ENCODE peak calls at places on chromosome 10, in seven cellular contexts. One of them, this sample, is unnamed.

GRCh38 chr10:31749981-31750850 is 178.4 kb downstream of the ARHGAP12 start:
- DNase-seq in small intestine: peak; percentile 16
- DNase-seq in CD4-positive, alpha-beta T cell: no peak
- DNase-seq in transverse colon: peak; percentile 32
- DNase-seq in neural progenitor cell: peak; percentile 22
- DNase-seq in cardiac muscle cell: peak; percentile 24
- DNase-seq in heart right ventricle: peak; percentile 56
- DNase-seq in this sample: peak; percentile 58

GRCh38 chr10:61606971-61607907 is 55.5 kb upstream of the CABCOCO1 start:
- DNase-seq in small intestine: peak; percentile 34
- DNase-seq in neural progenitor cell: no peak
- DNase-seq in CD4-positive, alpha-beta T cell: no peak
- DNase-seq in heart right ventricle: no peak
- DNase-seq in transverse colon: no peak
- DNase-seq in cardiac muscle cell: peak; percentile 14
- DNase-seq in this sample: no peak

GRCh38 chr10:4501306-4501705 is 324.7 kb upstream of the AKR1E2 start:
- DNase-seq in heart right ventricle: no peak
- DNase-seq in transverse colon: no peak
- DNase-seq in neural progenitor cell: no peak
- DNase-seq in CD4-positive, alpha-beta T cell: no peak
- DNase-seq in cardiac muscle cell: no peak
- DNase-seq in small intestine: peak; percentile 10
- DNase-seq in this sample: no peak

GRCh38 chr10:63466168-63466935 is 575 bp upstream of the JMJD1C start:
- DNase-seq in cardiac muscle cell: peak; percentile 72
- DNase-seq in small intestine: peak; percentile 64
- DNase-seq in heart right ventricle: peak; percentile 51
- DNase-seq in transverse colon: peak; percentile 64
- DNase-seq in CD4-positive, alpha-beta T cell: peak; percentile 6
- DNase-seq in neural progenitor cell: peak; percentile 79
- DNase-seq in this sample: peak; percentile 46

GRCh38 chr10:113148899-113149298 is 198.9 kb downstream of the TCF7L2 start:
- DNase-seq in cardiac muscle cell: no peak
- DNase-seq in small intestine: no peak
- DNase-seq in CD4-positive, alpha-beta T cell: no peak
- DNase-seq in transverse colon: no peak
- DNase-seq in neural progenitor cell: no peak
- DNase-seq in heart right ventricle: no peak
- DNase-seq in this sample: no peak

GRCh38 chr10:133260895-133261725 is 15.6 kb downstream of the ADAM8 start:
- DNase-seq in heart right ventricle: peak; percentile 41
- DNase-seq in cardiac muscle cell: peak; percentile 49
- DNase-seq in transverse colon: peak; percentile 71
- DNase-seq in small intestine: peak; percentile 55
- DNase-seq in CD4-positive, alpha-beta T cell: peak; percentile 36
- DNase-seq in neural progenitor cell: peak; percentile 68
- DNase-seq in this sample: peak; percentile 62

GRCh38 chr10:84783386-84783785 is 455.0 kb downstream of the CCSER2 start:
- DNase-seq in transverse colon: no peak
- DNase-seq in CD4-positive, alpha-beta T cell: no peak
- DNase-seq in neural progenitor cell: peak; percentile 65
- DNase-seq in cardiac muscle cell: peak; percentile 62
- DNase-seq in heart right ventricle: peak; percentile 15
- DNase-seq in small intestine: peak; percentile 8
- DNase-seq in this sample: no peak

GRCh38 chr10:103456074-103456660 is 2.5 kb downstream of the CALHM1 start:
- DNase-seq in cardiac muscle cell: no peak
- DNase-seq in neural progenitor cell: no peak
- DNase-seq in transverse colon: no peak
- DNase-seq in CD4-positive, alpha-beta T cell: no peak
- DNase-seq in small intestine: no peak
- DNase-seq in heart right ventricle: no peak
- DNase-seq in this sample: no peak

GRCh38 chr10:36096571-36096970 is 454.5 kb upstream of the FZD8 start:
- DNase-seq in transverse colon: no peak
- DNase-seq in neural progenitor cell: no peak
- DNase-seq in cardiac muscle cell: no peak
- DNase-seq in CD4-positive, alpha-beta T cell: no peak
- DNase-seq in heart right ventricle: no peak
- DNase-seq in small intestine: no peak
- DNase-seq in this sample: no peak

GRCh38 chr10:28842321-28842720 is 165.0 kb downstream of the BAMBI start:
- DNase-seq in transverse colon: no peak
- DNase-seq in CD4-positive, alpha-beta T cell: no peak
- DNase-seq in cardiac muscle cell: no peak
- DNase-seq in heart right ventricle: no peak
- DNase-seq in small intestine: no peak
- DNase-seq in neural progenitor cell: no peak
- DNase-seq in this sample: no peak

GRCh38 chr10:63628526-63629362 is 107.5 kb downstream of the REEP3 start:
- DNase-seq in small intestine: peak; percentile 91
- DNase-seq in heart right ventricle: peak; percentile 88
- DNase-seq in cardiac muscle cell: peak; percentile 98
- DNase-seq in neural progenitor cell: peak; percentile 77
- DNase-seq in transverse colon: peak; percentile 68
- DNase-seq in CD4-positive, alpha-beta T cell: no peak
- DNase-seq in this sample: peak; percentile 68

GRCh38 chr10:79405221-79405994 is 40.0 kb downstream of the ZCCHC24 start:
- DNase-seq in small intestine: no peak
- DNase-seq in neural progenitor cell: no peak
- DNase-seq in CD4-positive, alpha-beta T cell: no peak
- DNase-seq in cardiac muscle cell: peak; percentile 80
- DNase-seq in transverse colon: peak; percentile 13
- DNase-seq in heart right ventricle: no peak
- DNase-seq in this sample: no peak

GRCh38 chr10:23354630-23355343 is 10.2 kb upstream of the C10orf67 start:
- DNase-seq in cardiac muscle cell: no peak
- DNase-seq in heart right ventricle: no peak
- DNase-seq in transverse colon: no peak
- DNase-seq in neural progenitor cell: no peak
- DNase-seq in CD4-positive, alpha-beta T cell: no peak
- DNase-seq in small intestine: peak; percentile 80
- DNase-seq in this sample: no peak

GRCh38 chr10:60171436-60172013 is 218.2 kb downstream of the ANK3 start:
- DNase-seq in neural progenitor cell: no peak
- DNase-seq in small intestine: no peak
- DNase-seq in CD4-positive, alpha-beta T cell: no peak
- DNase-seq in cardiac muscle cell: no peak
- DNase-seq in transverse colon: no peak
- DNase-seq in heart right ventricle: no peak
- DNase-seq in this sample: no peak

GRCh38 chr10:66982792-66983481 is 57.1 kb downstream of the LRRTM3 start:
- DNase-seq in cardiac muscle cell: no peak
- DNase-seq in heart right ventricle: no peak
- DNase-seq in CD4-positive, alpha-beta T cell: no peak
- DNase-seq in transverse colon: no peak
- DNase-seq in neural progenitor cell: peak; percentile 40
- DNase-seq in small intestine: no peak
- DNase-seq in this sample: no peak

GRCh38 chr10:124318811-124319210 is 99.9 kb downstream of the OAT start:
- DNase-seq in transverse colon: no peak
- DNase-seq in heart right ventricle: no peak
- DNase-seq in small intestine: no peak
- DNase-seq in neural progenitor cell: no peak
- DNase-seq in cardiac muscle cell: no peak
- DNase-seq in CD4-positive, alpha-beta T cell: no peak
- DNase-seq in this sample: no peak

GRCh38 chr10:86644412-86645110 is 9.8 kb upstream of the OPN4 start:
- DNase-seq in heart right ventricle: no peak
- DNase-seq in transverse colon: no peak
- DNase-seq in small intestine: no peak
- DNase-seq in cardiac muscle cell: no peak
- DNase-seq in neural progenitor cell: no peak
- DNase-seq in CD4-positive, alpha-beta T cell: no peak
- DNase-seq in this sample: no peak

GRCh38 chr10:29703276-29703675 is 68.5 kb upstream of the SVIL start:
- DNase-seq in heart right ventricle: no peak
- DNase-seq in neural progenitor cell: no peak
- DNase-seq in CD4-positive, alpha-beta T cell: no peak
- DNase-seq in cardiac muscle cell: peak; percentile 80
- DNase-seq in small intestine: no peak
- DNase-seq in transverse colon: no peak
- DNase-seq in this sample: no peak

GRCh38 chr10:112896273-112896672 is 53.8 kb upstream of the TCF7L2 start:
- DNase-seq in transverse colon: peak; percentile 32
- DNase-seq in cardiac muscle cell: no peak
- DNase-seq in neural progenitor cell: no peak
- DNase-seq in small intestine: peak; percentile 92
- DNase-seq in heart right ventricle: no peak
- DNase-seq in CD4-positive, alpha-beta T cell: no peak
- DNase-seq in this sample: no peak

GRCh38 chr10:114868801-114869200 is 47.2 kb downstream of the FHIP2A start:
- DNase-seq in CD4-positive, alpha-beta T cell: no peak
- DNase-seq in cardiac muscle cell: no peak
- DNase-seq in transverse colon: no peak
- DNase-seq in heart right ventricle: no peak
- DNase-seq in neural progenitor cell: no peak
- DNase-seq in small intestine: no peak
- DNase-seq in this sample: no peak

GRCh38 chr10:25564351-25564750 is 369.7 kb upstream of the MYO3A start:
- DNase-seq in cardiac muscle cell: no peak
- DNase-seq in small intestine: no peak
- DNase-seq in neural progenitor cell: peak; percentile 6
- DNase-seq in CD4-positive, alpha-beta T cell: no peak
- DNase-seq in transverse colon: no peak
- DNase-seq in heart right ventricle: no peak
- DNase-seq in this sample: no peak

GRCh38 chr10:25562547-25562946 is 371.5 kb upstream of the MYO3A start:
- DNase-seq in small intestine: no peak
- DNase-seq in heart right ventricle: no peak
- DNase-seq in neural progenitor cell: no peak
- DNase-seq in cardiac muscle cell: no peak
- DNase-seq in CD4-positive, alpha-beta T cell: no peak
- DNase-seq in transverse colon: no peak
- DNase-seq in this sample: no peak

GRCh38 chr10:25561761-25562160 is 372.3 kb upstream of the MYO3A start:
- DNase-seq in heart right ventricle: no peak
- DNase-seq in CD4-positive, alpha-beta T cell: no peak
- DNase-seq in small intestine: no peak
- DNase-seq in cardiac muscle cell: no peak
- DNase-seq in neural progenitor cell: no peak
- DNase-seq in transverse colon: no peak
- DNase-seq in this sample: no peak

GRCh38 chr10:25565570-25565969 is 368.5 kb upstream of the MYO3A start:
- DNase-seq in cardiac muscle cell: no peak
- DNase-seq in neural progenitor cell: peak; percentile 71
- DNase-seq in heart right ventricle: no peak
- DNase-seq in transverse colon: no peak
- DNase-seq in small intestine: no peak
- DNase-seq in CD4-positive, alpha-beta T cell: no peak
- DNase-seq in this sample: no peak
- H3K27ac ChIP-seq in cardiac muscle cell: no peak overlapping the region
- H3K27ac ChIP-seq in neural progenitor cell: no peak overlapping the region
- H3K27ac ChIP-seq in heart right ventricle: no peak overlapping the region
- H3K27ac ChIP-seq in transverse colon: no peak overlapping the region
- H3K27ac ChIP-seq in small intestine: no peak overlapping the region
- H3K27ac ChIP-seq in CD4-positive, alpha-beta T cell: no peak overlapping the region
- H3K27ac ChIP-seq in this sample: no peak overlapping the region

DNA sequence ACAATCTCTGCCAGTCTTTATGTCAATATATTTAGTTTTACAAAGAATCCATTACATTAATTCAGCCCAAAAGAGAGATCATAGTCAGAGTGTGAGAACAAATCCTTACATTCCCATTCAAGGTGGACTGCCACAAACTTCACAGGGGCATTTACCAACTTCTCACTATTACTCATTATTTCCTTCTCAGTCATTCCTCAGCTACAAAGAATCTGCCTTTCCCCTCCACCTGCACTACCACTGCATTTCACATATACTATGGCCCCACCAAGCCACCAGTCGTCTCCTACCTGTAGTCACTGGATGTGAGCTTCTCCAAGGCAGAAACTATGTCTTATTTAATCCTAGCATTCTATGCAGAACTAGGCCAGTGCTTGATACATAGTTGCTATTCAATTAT is 94.3 kb downstream of the USP6NL start:
- DNase-seq in transverse colon: no peak
- DNase-seq in CD4-positive, alpha-beta T cell: no peak
- DNase-seq in heart right ventricle: no peak
- DNase-seq in neural progenitor cell: no peak
- DNase-seq in small intestine: no peak
- DNase-seq in cardiac muscle cell: no peak
- DNase-seq in this sample: no peak
- H3K27ac ChIP-seq in transverse colon: no peak overlapping the region
- H3K27ac ChIP-seq in CD4-positive, alpha-beta T cell: no peak overlapping the region
- H3K27ac ChIP-seq in heart right ventricle: no peak overlapping the region
- H3K27ac ChIP-seq in neural progenitor cell: no peak overlapping the region
- H3K27ac ChIP-seq in small intestine: no peak overlapping the region
- H3K27ac ChIP-seq in cardiac muscle cell: no peak overlapping the region
- H3K27ac ChIP-seq in this sample: no peak overlapping the region

DNA sequence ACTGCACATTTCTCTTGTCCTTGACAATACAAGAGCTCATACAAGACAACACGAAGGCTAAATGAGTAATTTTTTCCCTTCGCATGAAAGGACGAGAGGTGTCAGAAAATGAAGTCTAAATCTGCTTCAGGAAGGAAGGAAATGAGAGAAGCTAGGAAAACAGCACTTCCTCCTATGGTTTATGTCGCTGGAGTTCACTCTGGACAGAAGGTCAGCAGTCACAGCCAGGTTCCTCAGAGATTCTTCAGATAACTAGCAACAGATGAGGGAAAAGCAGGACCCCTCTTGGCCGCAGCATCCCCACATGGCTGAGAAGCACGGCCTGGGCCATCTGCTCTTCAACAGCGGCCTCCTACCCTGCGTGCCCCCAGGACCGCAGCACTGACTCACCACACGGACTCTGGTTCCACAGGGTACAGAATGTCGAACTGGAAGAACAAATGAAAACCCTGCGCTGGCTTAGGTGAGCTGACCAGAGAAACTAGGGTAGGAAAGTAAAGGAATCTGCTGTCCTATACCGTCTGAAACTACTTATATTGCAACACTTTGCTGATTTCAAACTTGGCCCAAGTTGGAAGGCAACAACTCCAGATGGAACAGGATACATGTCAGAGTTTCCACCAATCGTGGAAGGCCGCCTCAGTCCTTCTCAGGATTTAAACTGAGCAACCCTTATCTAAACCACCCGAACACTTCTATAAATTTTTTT is 26.3 kb downstream of the DNMBP start:
- DNase-seq in CD4-positive, alpha-beta T cell: no peak
- DNase-seq in transverse colon: no peak
- DNase-seq in small intestine: peak; percentile 79
- DNase-seq in heart right ventricle: peak; percentile 26
- DNase-seq in neural progenitor cell: no peak
- DNase-seq in cardiac muscle cell: no peak
- DNase-seq in this sample: peak; percentile 26
- H3K27ac ChIP-seq in CD4-positive, alpha-beta T cell: no peak overlapping the region
- H3K27ac ChIP-seq in transverse colon: peak overlapping the region; percentile 71
- H3K27ac ChIP-seq in small intestine: peak overlapping the region; percentile 79
- H3K27ac ChIP-seq in heart right ventricle: peak overlapping the region; percentile 33
- H3K27ac ChIP-seq in neural progenitor cell: no peak overlapping the region
- H3K27ac ChIP-seq in cardiac muscle cell: peak overlapping the region; percentile 71
- H3K27ac ChIP-seq in this sample: peak overlapping the region; percentile 79

DNA sequence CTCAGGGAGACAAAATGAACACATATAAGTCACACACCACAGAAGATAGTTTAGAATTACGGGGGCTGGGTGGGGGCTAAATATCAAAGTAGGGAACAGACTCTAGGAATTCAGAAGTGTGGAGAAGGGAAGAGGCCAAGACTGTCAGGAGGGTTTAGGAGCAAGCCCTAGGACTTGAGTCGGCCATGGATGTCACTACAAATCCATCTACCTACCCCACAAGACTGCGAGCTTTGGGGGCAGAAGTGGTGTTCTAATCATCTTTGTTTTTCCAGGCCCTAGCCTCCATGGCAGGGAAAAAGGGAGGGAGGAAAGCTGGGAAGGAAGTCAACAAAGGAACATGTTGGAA is 5.8 kb upstream of the ARHGAP19 start:
- DNase-seq in transverse colon: no peak
- DNase-seq in heart right ventricle: no peak
- DNase-seq in small intestine: no peak
- DNase-seq in CD4-positive, alpha-beta T cell: no peak
- DNase-seq in cardiac muscle cell: no peak
- DNase-seq in neural progenitor cell: no peak
- DNase-seq in this sample: no peak
- H3K27ac ChIP-seq in transverse colon: no peak overlapping the region
- H3K27ac ChIP-seq in heart right ventricle: no peak overlapping the region
- H3K27ac ChIP-seq in small intestine: no peak overlapping the region
- H3K27ac ChIP-seq in CD4-positive, alpha-beta T cell: no peak overlapping the region
- H3K27ac ChIP-seq in cardiac muscle cell: peak overlapping the region; percentile 94
- H3K27ac ChIP-seq in neural progenitor cell: no peak overlapping the region
- H3K27ac ChIP-seq in this sample: no peak overlapping the region

This sample was measured in left ventricle myocardium inferior.